ENCODE peak calls at places on chromosome 6, in four cellular contexts. J is H1, V is HepG2, Z is GM12878. C is an unnamed sample.

GRCh38 chr6:26044140-26045045 is 42.8 kb upstream of the HFE start:
- DNase-seq in J (no peak), V (peak; percentile 86), Z (no peak), C (no peak)

GRCh38 chr6:41077536-41077935 is 4.8 kb downstream of the NFYA start:
- DNase-seq in J (no peak), V (no peak), Z (no peak), C (no peak)

GRCh38 chr6:53543341-53544010 is 1.4 kb downstream of the GCLC start:
- DNase-seq in J (no peak), V (no peak), Z (no peak), C (no peak)

GRCh38 chr6:136889271-136890193 is 32.6 kb upstream of the SLC35D3 start:
- DNase-seq in J (no peak), V (peak; percentile 25), Z (no peak), C (no peak)

GRCh38 chr6:18432180-18432579 is 45.0 kb downstream of the RNF144B start:
- DNase-seq in J (no peak), V (no peak), Z (no peak), C (no peak)

GRCh38 chr6:36355819-36356218 is 19.1 kb upstream of the BNIP5 start:
- DNase-seq in J (no peak), V (no peak), Z (no peak), C (no peak)

GRCh38 chr6:1596088-1596852 is 13.4 kb upstream of the FOXC1 start:
- DNase-seq in J (peak; percentile 87), V (peak; percentile 50), Z (no peak), C (no peak)

GRCh38 chr6:8237668-8238067 is 135.3 kb upstream of the EEF1E1 start:
- DNase-seq in J (no peak), V (no peak), Z (no peak), C (no peak)

GRCh38 chr6:151813858-151814257 is 6.4 kb downstream of the ESR1 start:
- DNase-seq in J (no peak), V (no peak), Z (no peak), C (no peak)

GRCh38 chr6:168370310-168370991 is 50.9 kb upstream of the DACT2 start:
- DNase-seq in J (peak; percentile 97), V (peak; percentile 39), Z (no peak), C (peak; percentile 56)

GRCh38 chr6:57207872-57208271 is 14.2 kb downstream of the RAB23 start:
- DNase-seq in J (no peak), V (no peak), Z (no peak), C (no peak)

GRCh38 chr6:46453756-46454316 is 37.4 kb downstream of the RCAN2 start:
- DNase-seq in J (no peak), V (no peak), Z (no peak), C (no peak)

GRCh38 chr6:159594106-159594749 is 98.8 kb downstream of the SOD2 start:
- DNase-seq in J (no peak), V (no peak), Z (no peak), C (no peak)

GRCh38 chr6:43846556-43846955 is 76.5 kb downstream of the VEGFA start:
- DNase-seq in J (no peak), V (no peak), Z (no peak), C (no peak)

GRCh38 chr6:11110921-11111768 is at the start of gene ERVFRD-1:
- DNase-seq in J (peak; percentile 38), V (no peak), Z (no peak), C (no peak)

GRCh38 chr6:139977887-139978332 is 603.5 kb upstream of the CITED2 start:
- DNase-seq in J (no peak), V (peak; percentile 18), Z (no peak), C (no peak)

GRCh38 chr6:11851405-11851804 is 72.8 kb upstream of the ADTRP start:
- DNase-seq in J (no peak), V (no peak), Z (no peak), C (no peak)

GRCh38 chr6:10154251-10154650 is 260.6 kb downstream of the TFAP2A start:
- DNase-seq in J (no peak), V (no peak), Z (no peak), C (no peak)

GRCh38 chr6:133360194-133360593 is 119.0 kb downstream of the EYA4 start:
- DNase-seq in J (no peak), V (no peak), Z (no peak), C (no peak)

GRCh38 chr6:101083533-101084172 is 202.5 kb upstream of the ASCC3 start:
- DNase-seq in J (no peak), V (peak; percentile 9), Z (no peak), C (peak; percentile 46)

GRCh38 chr6:154414021-154414813 is 57.6 kb upstream of the IPCEF1 start:
- DNase-seq in J (no peak), V (peak; percentile 67), Z (no peak), C (no peak)

GRCh38 chr6:35310265-35310831 is 12.7 kb downstream of the DEF6 start:
- DNase-seq in J (no peak), V (no peak), Z (no peak), C (no peak)

GRCh38 chr6:75611702-75612375 is 10.2 kb downstream of the SENP6 start:
- DNase-seq in J (no peak), V (no peak), Z (no peak), C (no peak)

GRCh38 chr6:31579546-31580445 is 2.4 kb downstream of the LTB start:
- DNase-seq in J (no peak), V (no peak), Z (no peak), C (no peak)

GRCh38 chr6:11615214-11615602 is 77.7 kb downstream of the TMEM170B start:
- DNase-seq in J (no peak), V (no peak), Z (no peak), C (no peak)

GRCh38 chr6:101086473-101086872 is 205.3 kb upstream of the ASCC3 start:
- DNase-seq in J (no peak), V (no peak), Z (no peak), C (peak; percentile 30)

GRCh38 chr6:42162812-42163211 is 10.4 kb upstream of the GUCA1A start:
- DNase-seq in J (no peak), V (no peak), Z (no peak), C (no peak)

GRCh38 chr6:108251252-108251651 is 9.6 kb downstream of the SNX3 start:
- DNase-seq in J (no peak), V (no peak), Z (no peak), C (no peak)

GRCh38 chr6:42459888-42460287 is 8.2 kb upstream of the TRERF1 start:
- DNase-seq in J (no peak), V (no peak), Z (no peak), C (no peak)

GRCh38 chr6:46104209-46104608 is 25.6 kb upstream of the ENPP4 start:
- DNase-seq in J (no peak), V (no peak), Z (peak; percentile 21), C (no peak)

GRCh38 chr6:34578445-34579262 is 22.5 kb upstream of the SPDEF start:
- DNase-seq in J (no peak), V (no peak), Z (no peak), C (no peak)

GRCh38 chr6:63964347-63964746 is 328.7 kb downstream of the PHF3 start:
- DNase-seq in J (no peak), V (no peak), Z (no peak), C (peak; percentile 20)

GRCh38 chr6:122426597-122426996 is 27.1 kb downstream of the HSF2 start:
- DNase-seq in J (no peak), V (no peak), Z (no peak), C (no peak)

GRCh38 chr6:74964871-74965441 is 240.9 kb downstream of the COL12A1 start:
- DNase-seq in J (no peak), V (no peak), Z (no peak), C (no peak)

GRCh38 chr6:3939964-3940363 is 90.8 kb downstream of the FAM50B start:
- DNase-seq in J (no peak), V (no peak), Z (no peak), C (no peak)

DNA sequence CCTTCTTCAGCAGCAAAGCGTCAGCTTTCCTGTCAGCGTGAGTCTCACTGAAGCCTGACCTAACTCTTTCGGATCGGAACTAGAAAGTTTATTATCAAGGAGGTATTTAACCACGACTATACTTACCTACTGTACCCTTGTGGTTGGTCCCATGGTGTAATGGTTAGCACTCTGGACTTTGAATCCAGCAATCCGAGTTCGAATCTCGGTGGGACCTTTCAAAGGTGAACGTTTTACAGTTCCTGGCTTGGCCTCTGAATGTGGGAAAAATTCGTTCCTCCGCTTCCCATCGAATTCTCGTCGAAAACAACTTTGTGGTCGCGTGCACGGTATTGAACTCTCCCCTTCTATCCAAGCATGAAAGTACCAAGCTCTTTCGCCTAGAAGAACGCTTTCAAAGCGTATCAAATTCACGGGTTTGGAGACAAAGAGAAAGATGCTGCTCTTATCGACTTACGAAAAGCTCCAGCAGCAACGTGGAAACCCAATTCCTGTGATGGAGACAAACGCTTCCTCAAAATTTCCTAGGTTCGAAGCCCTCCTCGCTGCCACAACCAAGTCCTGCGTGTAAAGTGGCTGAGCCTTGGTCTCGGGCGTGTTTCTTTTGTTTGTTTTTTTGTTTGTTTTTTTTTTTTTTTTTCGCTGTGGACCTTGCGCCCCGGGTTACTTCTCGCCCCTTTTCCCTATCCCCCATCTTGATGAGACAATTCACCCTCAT is 63.7 kb downstream of the GPX5 start:
- DNase-seq in J (peak; percentile 90), V (peak; percentile 95), Z (peak; percentile 70), C (peak; percentile 80)
- TF ChIP-seq SUZ12 in J (no peak), V (no peak), Z (no peak), C (no peak)

DNA sequence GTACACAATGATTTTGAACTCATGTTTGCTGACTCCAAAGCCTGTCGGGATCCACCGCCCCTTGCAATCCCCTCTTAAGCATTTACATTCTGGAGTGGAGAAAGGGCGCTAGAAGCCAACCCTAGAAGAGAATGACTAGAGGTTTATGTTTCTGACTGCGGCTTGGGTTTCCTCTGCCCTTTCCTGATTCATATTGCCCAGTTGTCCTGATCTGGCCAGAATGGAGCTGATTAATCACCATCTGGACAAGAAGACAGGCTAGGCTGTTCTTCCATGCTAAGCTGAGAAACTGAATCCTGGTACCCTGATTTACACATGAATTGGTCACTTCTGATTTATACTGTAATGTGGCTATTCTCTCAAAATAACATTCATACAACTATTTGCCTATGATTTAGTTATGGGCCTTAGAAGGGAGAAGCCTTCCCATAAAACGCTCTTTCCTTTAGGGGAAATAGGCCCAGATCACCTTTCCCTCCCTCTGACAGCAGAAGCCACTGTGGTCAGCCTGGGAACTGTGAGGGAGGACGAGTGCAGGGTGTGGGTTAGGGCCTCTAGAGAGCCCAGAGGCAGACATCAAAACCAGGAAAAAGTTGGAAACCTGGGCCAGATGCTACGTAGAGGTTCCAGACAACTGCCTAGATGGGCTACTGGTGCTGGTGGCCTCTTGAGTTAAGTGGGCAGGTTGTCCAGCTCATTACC is 199.2 kb upstream of the PRDM1 start:
- DNase-seq in J (no peak), V (no peak), Z (no peak), C (no peak)
- TF ChIP-seq ZNF274 in J (no peak), V (no peak), Z (no peak), C (no peak)

DNA sequence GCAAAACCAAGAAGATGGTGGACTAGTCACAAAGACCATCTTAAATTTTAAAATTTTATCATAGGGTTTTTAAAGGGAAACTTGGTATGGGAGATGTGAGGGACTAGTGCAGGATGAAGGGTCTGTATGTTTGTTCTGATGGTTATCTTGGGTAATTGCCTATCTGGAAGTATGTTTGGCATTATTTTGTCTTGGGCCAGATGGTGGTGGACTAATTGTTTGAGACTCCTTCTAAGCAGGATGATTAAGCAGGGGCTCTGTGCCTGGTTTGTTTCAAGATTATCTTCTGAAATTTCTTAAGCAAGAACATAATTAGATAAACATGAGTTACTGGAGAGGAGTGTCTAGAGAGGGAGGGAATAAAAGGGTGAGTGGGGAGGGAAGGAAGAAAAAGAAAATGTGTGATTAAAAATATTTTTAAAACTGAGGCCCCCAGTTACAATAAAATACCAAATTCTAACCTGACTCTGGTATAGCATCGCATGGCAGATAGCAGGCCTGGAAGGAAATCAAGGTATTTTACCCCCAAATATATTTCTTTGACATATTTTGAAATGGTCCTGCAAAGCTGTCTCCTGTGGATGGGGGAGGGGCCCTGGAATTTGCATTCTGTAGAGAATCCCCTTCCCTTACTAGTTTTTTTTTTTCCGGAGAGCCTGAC is 49.9 kb upstream of the FAM184A start:
- DNase-seq in J (no peak), V (no peak), Z (no peak), C (no peak)
- H3K9ac ChIP-seq in J (no peak overlapping the region), V (no peak overlapping the region), Z (no peak overlapping the region), C (no peak overlapping the region)

GRCh38 chr6:33144373-33144772 is 47.9 kb downstream of the COL11A2 start:
- DNase-seq in J (no peak), V (no peak), Z (no peak), C (no peak)
- TF ChIP-seq SUZ12 in J (no peak), V (no peak), Z (no peak), C (no peak)